ENCODE peak calls at places on chromosomes 6 and 20, in nine cellular contexts. K is iris pigment epithelial cell, I is mesenchymal stem cell, C is AG08395, A is ACHN, B is ELF-1, N is OCI-LY7, S is fibroblast of pulmonary artery, G is epithelial cell of esophagus. W is an unnamed sample.

GRCh38 chr6:107991061-107991460 is 33.1 kb upstream of the SEC63 start:
- DNase-seq in A (no peak), B (no peak), G (peak; percentile 70), K (peak; percentile 11), N (no peak), C (no peak), S (no peak), I (no peak), W (no peak)

GRCh38 chr6:112911949-112912348 is 564.8 kb downstream of the RFPL4B start:
- DNase-seq in C (peak; percentile 38), I (no peak), G (no peak), A (no peak), B (no peak), N (no peak), S (no peak), K (no peak), W (no peak)

GRCh38 chr20:24798930-24799705 is 150.0 kb upstream of the CST7 start:
- DNase-seq in I (peak; percentile 67), K (peak; percentile 22), N (no peak), S (no peak), G (no peak), B (no peak), A (no peak), C (peak; percentile 31), W (no peak)

GRCh38 chr6:5981274-5982026 is 25.3 kb downstream of the NRN1 start:
- DNase-seq in N (no peak), G (peak; percentile 48), C (peak; percentile 56), I (no peak), B (no peak), A (peak; percentile 59), S (no peak), K (peak; percentile 51), W (no peak)

GRCh38 chr6:125866433-125866832 is 75.7 kb downstream of the NCOA7 start:
- DNase-seq in A (no peak), G (no peak), N (no peak), K (no peak), S (no peak), C (no peak), B (no peak), I (no peak), W (no peak)

GRCh38 chr20:8853805-8854338 is 215.0 kb upstream of the PLCB4 start:
- DNase-seq in S (peak; percentile 90), A (peak; percentile 89), C (peak; percentile 78), I (peak; percentile 83), K (peak; percentile 83), G (peak; percentile 77), B (peak; percentile 77), N (peak; percentile 49), W (peak; percentile 68)

GRCh38 chr20:53338716-53339115 is 254.9 kb downstream of the ZNF217 start:
- DNase-seq in B (no peak), A (no peak), I (no peak), G (no peak), K (no peak), N (no peak), S (no peak), C (no peak), W (no peak)

GRCh38 chr6:65707134-65707826 is at the start of gene EYS:
- DNase-seq in B (no peak), C (no peak), K (no peak), S (no peak), G (peak; percentile 31), A (no peak), I (no peak), N (no peak), W (no peak)

GRCh38 chr6:161038229-161039003 is 46.8 kb downstream of the MAP3K4 start:
- DNase-seq in B (no peak), N (no peak), A (peak; percentile 78), I (peak; percentile 95), C (peak; percentile 79), S (peak; percentile 78), G (peak; percentile 92), K (peak; percentile 92), W (peak; percentile 25)

GRCh38 chr20:41444821-41445220 is 78.2 kb upstream of the EMILIN3 start:
- DNase-seq in G (no peak), N (no peak), A (no peak), K (no peak), S (no peak), B (no peak), C (no peak), I (no peak), W (no peak)

GRCh38 chr6:36851632-36852031 is 12.4 kb upstream of the CPNE5 start:
- DNase-seq in N (no peak), C (no peak), B (no peak), K (peak; percentile 10), A (no peak), I (peak; percentile 13), G (no peak), S (peak; percentile 77), W (no peak)

GRCh38 chr20:24821391-24821790 is 127.7 kb upstream of the CST7 start:
- DNase-seq in S (no peak), K (no peak), C (no peak), I (no peak), N (no peak), A (no peak), B (no peak), G (no peak), W (no peak)

GRCh38 chr20:16816192-16816591 is 68.0 kb downstream of the OTOR start:
- DNase-seq in B (no peak), K (no peak), A (no peak), I (no peak), N (no peak), S (no peak), C (no peak), G (no peak), W (no peak)

GRCh38 chr20:54382419-54382818 is 93.0 kb upstream of the DOK5 start:
- DNase-seq in I (no peak), B (peak; percentile 4), S (no peak), K (no peak), C (no peak), G (no peak), A (no peak), N (no peak), W (no peak)

GRCh38 chr6:63805808-63806572 is 170.4 kb downstream of the PHF3 start:
- DNase-seq in B (peak; percentile 13), I (peak; percentile 93), N (no peak), K (peak; percentile 91), G (peak; percentile 94), S (peak; percentile 89), A (peak; percentile 13), C (peak; percentile 58), W (peak; percentile 79)

GRCh38 chr20:50242863-50243609 is 52.4 kb downstream of the CEBPB start:
- DNase-seq in I (no peak), B (no peak), G (peak; percentile 48), A (no peak), K (no peak), N (no peak), C (no peak), S (peak; percentile 59), W (peak; percentile 82)

GRCh38 chr6:27545271-27546046 is 72.6 kb upstream of the ZNF184 start:
- DNase-seq in S (peak; percentile 64), B (peak; percentile 95), A (no peak), C (no peak), I (peak; percentile 71), G (peak; percentile 88), N (no peak), K (peak; percentile 87), W (peak; percentile 60)

GRCh38 chr20:53142651-53143177 is 170.6 kb downstream of the TSHZ2 start:
- DNase-seq in G (no peak), B (no peak), C (no peak), A (no peak), N (no peak), K (no peak), S (no peak), I (no peak), W (no peak)

GRCh38 chr6:15330174-15330934 is 84.5 kb downstream of the JARID2 start:
- DNase-seq in S (peak; percentile 36), K (peak; percentile 63), G (peak; percentile 54), B (no peak), N (no peak), C (no peak), A (no peak), I (no peak), W (no peak)

GRCh38 chr6:21987501-21987957 is 309.3 kb downstream of the PRL start:
- DNase-seq in G (peak; percentile 72), B (peak; percentile 75), A (peak; percentile 91), K (peak; percentile 98), S (peak; percentile 97), I (peak; percentile 94), N (no peak), C (peak; percentile 74), W (no peak)